ENCODE peak calls at places on chromosomes 7 and 10, in four cellular contexts. V is endothelial cell of umbilical vein, X is tibial nerve, G is uterus. Y is an unnamed sample.

GRCh38 chr10:101818958-101819633 is 852 bp upstream of the OGA start:
- DNase-seq in G (peak; percentile 41), V (no peak), X (no peak), Y (no peak)

GRCh38 chr10:126350216-126350992 is 37.9 kb downstream of the ADAM12 start:
- DNase-seq in X (no peak), G (no peak), V (peak; percentile 2), Y (no peak)

GRCh38 chr7:123637203-123637602 is 18.5 kb upstream of the LMOD2 start:
- DNase-seq in X (no peak), G (no peak), V (no peak), Y (no peak)

GRCh38 chr7:71343039-71343438 is 211.1 kb downstream of the GALNT17 start:
- DNase-seq in V (no peak), G (no peak), X (no peak), Y (no peak)

GRCh38 chr7:31432166-31432565 is 81.7 kb upstream of the ITPRID1 start:
- DNase-seq in G (no peak), X (no peak), V (no peak), Y (no peak)

GRCh38 chr7:31410265-31410664 is 69.7 kb upstream of the NEUROD6 start:
- DNase-seq in G (no peak), V (no peak), X (no peak), Y (no peak)

GRCh38 chr7:134515569-134516468 is 11.5 kb upstream of the AKR1B10 start:
- DNase-seq in V (peak; percentile 66), G (no peak), X (no peak), Y (no peak)

GRCh38 chr10:26211781-26212444 is 4.7 kb upstream of the GAD2 start:
- DNase-seq in V (no peak), X (no peak), G (no peak), Y (no peak)

GRCh38 chr10:11328264-11329054 is 283.0 kb downstream of the USP6NL start:
- DNase-seq in V (no peak), X (no peak), G (no peak), Y (no peak)

GRCh38 chr10:48296699-48297098 is 9.8 kb upstream of the MAPK8 start:
- DNase-seq in V (no peak), X (no peak), G (no peak), Y (no peak)

GRCh38 chr7:1092806-1093505 is 5.0 kb downstream of the GPER1 start:
- DNase-seq in G (no peak), V (no peak), X (no peak), Y (no peak)

GRCh38 chr7:19146699-19147098 is 1.5 kb upstream of the FERD3L start:
- DNase-seq in V (peak; percentile 12), G (no peak), X (no peak), Y (no peak)

GRCh38 chr7:45065031-45065995 is 23.5 kb downstream of the NACAD start:
- DNase-seq in G (no peak), X (no peak), V (no peak), Y (no peak)

GRCh38 chr10:12628964-12629766 is 279.8 kb downstream of the CAMK1D start:
- DNase-seq in V (no peak), X (no peak), G (no peak), Y (no peak)

GRCh38 chr10:117763528-117763927 is 221.0 kb downstream of the EMX2 start:
- DNase-seq in X (no peak), V (no peak), G (no peak), Y (no peak)

GRCh38 chr7:149718730-149719049 is 54.7 kb downstream of the ZNF467 start:
- DNase-seq in X (no peak), V (no peak), G (no peak), Y (peak; percentile 6)

GRCh38 chr10:107025676-107026075 is 138.8 kb downstream of the SORCS1 start:
- DNase-seq in X (no peak), G (no peak), V (no peak), Y (peak; percentile 43)

GRCh38 chr10:14671383-14671782 is 103.3 kb downstream of the FAM107B start:
- DNase-seq in G (peak; percentile 34), X (no peak), V (no peak), Y (peak; percentile 38)

GRCh38 chr7:155216475-155217272 is 81.0 kb upstream of the INSIG1 start:
- DNase-seq in X (no peak), G (no peak), V (peak; percentile 51), Y (no peak)

GRCh38 chr10:75111906-75112703 is 649 bp downstream of the SAMD8 start:
- DNase-seq in V (peak; percentile 66), G (peak; percentile 62), X (no peak), Y (peak; percentile 65)

GRCh38 chr7:141455686-141456085 is 95.5 kb upstream of the AGK start:
- DNase-seq in V (no peak), X (no peak), G (no peak), Y (no peak)

GRCh38 chr7:15870337-15870736 is 183.9 kb upstream of the MEOX2 start:
- DNase-seq in V (no peak), X (no peak), G (no peak), Y (no peak)

GRCh38 chr7:106126170-106126938 is 14.2 kb upstream of the SYPL1 start:
- DNase-seq in V (peak; percentile 72), X (no peak), G (no peak), Y (no peak)

GRCh38 chr10:70676511-70676910 is 4.2 kb downstream of the ADAMTS14 start:
- DNase-seq in G (no peak), X (no peak), V (no peak), Y (no peak)

GRCh38 chr10:133131754-133132710 is 28.0 kb upstream of the KNDC1 start:
- DNase-seq in X (no peak), G (peak; percentile 5), V (no peak), Y (peak; percentile 11)

GRCh38 chr10:76881477-76882220 is 756.0 kb downstream of the KCNMA1 start:
- DNase-seq in X (no peak), G (no peak), V (no peak), Y (no peak)

GRCh38 chr10:102681696-102682095 is 32.5 kb downstream of the ARL3 start:
- DNase-seq in V (no peak), X (no peak), G (no peak), Y (no peak)

GRCh38 chr7:270351-270983 is 19.5 kb upstream of the FOXL3 start:
- DNase-seq in G (no peak), V (no peak), X (no peak), Y (peak; percentile 57)

GRCh38 chr10:99368646-99369045 is 39.5 kb downstream of the CNNM1 start:
- DNase-seq in V (no peak), X (no peak), G (no peak), Y (no peak)

GRCh38 chr10:86257683-86258082 is 108.9 kb downstream of the GRID1 start:
- DNase-seq in X (no peak), V (no peak), G (no peak), Y (no peak)

GRCh38 chr10:8242295-8242872 is 187.9 kb downstream of the GATA3 start:
- DNase-seq in G (no peak), V (no peak), X (no peak), Y (no peak)

GRCh38 chr10:93067443-93068365 is 6.0 kb upstream of the CYP26A1 start:
- DNase-seq in V (no peak), G (no peak), X (no peak), Y (no peak)

GRCh38 chr10:93066544-93066913 is 5.9 kb downstream of the CYP26C1 start:
- DNase-seq in X (no peak), V (no peak), G (no peak), Y (no peak)

GRCh38 chr10:93070378-93071176 is 3.1 kb upstream of the CYP26A1 start:
- DNase-seq in V (no peak), X (no peak), G (no peak), Y (no peak)

GRCh38 chr10:93069245-93069561 is 4.5 kb upstream of the CYP26A1 start:
- DNase-seq in X (no peak), G (no peak), V (no peak), Y (no peak)

GRCh38 chr10:93068411-93069244 is 5.1 kb upstream of the CYP26A1 start:
- DNase-seq in X (no peak), V (peak; percentile 73), G (no peak), Y (no peak)
- H3K4me3 ChIP-seq in X (no peak overlapping the region), V (no peak overlapping the region), G (no peak overlapping the region), Y (no peak overlapping the region)

DNA sequence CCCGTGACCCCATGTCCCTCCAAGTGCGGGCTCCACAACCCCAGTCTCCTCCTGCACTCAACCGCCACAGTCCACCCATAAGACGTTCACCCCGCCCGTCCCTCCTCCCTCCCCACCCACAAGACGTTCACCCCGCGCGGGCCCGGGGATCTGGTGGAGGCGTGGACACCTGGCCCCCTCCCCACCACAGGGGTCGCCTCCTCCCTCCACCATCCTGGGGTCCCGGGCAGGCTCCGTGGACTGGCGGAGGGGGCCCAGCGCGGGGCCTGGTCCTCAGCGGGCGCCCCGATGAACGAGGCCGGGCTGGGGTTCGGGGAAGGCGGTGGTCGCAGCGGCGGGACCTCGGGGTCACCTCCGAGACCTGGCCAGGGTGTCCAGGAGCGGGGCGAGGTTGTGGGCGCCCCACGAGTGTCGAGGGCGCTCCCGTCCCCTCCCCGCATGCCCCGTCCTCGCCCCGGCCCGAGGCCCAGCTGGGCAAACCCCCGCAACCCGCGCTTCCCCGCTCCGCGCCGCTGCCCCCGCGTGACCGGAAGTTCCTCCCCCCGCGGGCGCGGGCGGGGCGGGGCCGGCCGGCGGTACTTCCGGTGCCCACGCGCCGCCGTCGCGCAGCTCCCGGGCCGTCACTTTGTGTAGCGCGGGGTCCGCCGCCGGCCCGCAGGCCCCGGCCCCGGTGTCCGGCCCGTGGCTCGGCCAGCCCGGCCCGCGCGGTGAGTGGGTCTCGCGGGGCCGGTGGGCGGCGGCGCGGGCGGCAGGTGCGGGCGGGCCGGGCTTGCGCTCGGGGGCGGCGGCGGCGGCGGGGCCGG is at the start of gene ZNF316:
- DNase-seq in G (peak; percentile 69), X (no peak), V (peak; percentile 21), Y (peak; percentile 61)
- TF ChIP-seq POLR2A in G (no peak), X (peak; percentile 47), V (peak; percentile 55), Y (no peak)

DNA sequence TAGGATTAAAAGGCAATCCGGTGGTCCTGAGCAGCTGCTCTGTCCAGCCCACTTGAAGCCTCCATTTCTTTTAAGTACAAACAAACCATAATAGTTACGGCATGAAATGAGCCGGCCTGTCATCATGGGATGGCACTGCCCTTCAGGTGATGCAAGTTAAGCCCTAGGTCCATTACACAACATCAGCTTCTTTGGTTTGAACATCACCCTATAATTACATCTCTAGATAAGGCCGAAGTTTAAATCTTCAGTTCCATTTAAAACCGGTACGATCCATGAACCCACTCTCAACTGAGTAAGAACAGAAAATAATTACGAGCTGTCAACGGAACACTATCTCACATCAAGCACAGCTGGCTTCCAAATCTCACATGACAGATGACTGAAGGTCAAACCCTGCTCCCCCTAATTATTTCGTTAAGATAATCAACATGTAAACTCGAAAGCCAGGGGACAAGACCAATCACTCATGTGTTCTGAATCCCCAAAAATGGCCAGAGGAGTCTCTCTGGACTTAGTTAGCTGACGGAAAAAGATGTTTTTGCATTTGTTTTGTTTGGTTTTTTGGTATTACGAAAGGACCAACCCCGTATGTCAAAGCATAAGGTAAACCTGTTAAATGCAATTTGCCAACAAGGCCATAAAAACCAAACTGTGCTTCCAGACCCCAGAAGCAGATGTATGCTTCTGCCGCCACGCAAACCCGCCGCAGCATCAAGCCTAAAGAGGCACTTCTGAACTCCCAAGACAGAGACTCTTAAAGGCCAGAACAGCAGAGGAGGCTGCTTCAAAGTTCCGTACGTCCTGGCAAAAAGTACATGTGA is 10.8 kb downstream of the GNA12 start:
- DNase-seq in V (no peak), G (no peak), X (no peak), Y (no peak)
- H3K27ac ChIP-seq in V (no peak overlapping the region), G (no peak overlapping the region), X (no peak overlapping the region), Y (no peak overlapping the region)

GRCh38 chr10:34736976-34737771 is 77.9 kb downstream of the PARD3 start:
- DNase-seq in V (no peak), X (no peak), G (no peak), Y (no peak)

GRCh38 chr10:34737772-34738169 is 77.3 kb downstream of the PARD3 start:
- DNase-seq in V (no peak), X (no peak), G (no peak), Y (no peak)

GRCh38 chr10:34740321-34740720 is 74.8 kb downstream of the PARD3 start:
- DNase-seq in V (no peak), G (no peak), X (no peak), Y (no peak)

GRCh38 chr10:34742456-34742855 is 72.6 kb downstream of the PARD3 start:
- DNase-seq in G (no peak), V (no peak), X (no peak), Y (no peak)

GRCh38 chr10:34739915-34740314 is 75.2 kb downstream of the PARD3 start:
- DNase-seq in V (peak; percentile 82), X (no peak), G (peak; percentile 66), Y (peak; percentile 87)
- H3K4me3 ChIP-seq in V (no peak overlapping the region), X (peak overlapping the region; percentile 2), G (no peak overlapping the region), Y (no peak overlapping the region)

Y was measured in testis.